ENCODE peak calls at places on chromosome 1, in six cellular contexts. One of them, this sample, is unnamed.

GRCh38 chr1:184576822-184577790 is 177.6 kb downstream of the EDEM3 start:
- DNase-seq in LNCaP clone FGC: no peak
- DNase-seq in OCI-LY7: no peak
- DNase-seq in heart left ventricle: no peak
- DNase-seq in GM23338: no peak
- DNase-seq in aorta: no peak
- DNase-seq in this sample: no peak

GRCh38 chr1:7341145-7341900 is 429.8 kb upstream of the VAMP3 start:
- DNase-seq in LNCaP clone FGC: no peak
- DNase-seq in OCI-LY7: no peak
- DNase-seq in heart left ventricle: peak; percentile 27
- DNase-seq in GM23338: no peak
- DNase-seq in aorta: no peak
- DNase-seq in this sample: no peak

GRCh38 chr1:161177112-161177935 is at the start of gene B4GALT3:
- DNase-seq in LNCaP clone FGC: no peak
- DNase-seq in OCI-LY7: peak; percentile 87
- DNase-seq in heart left ventricle: peak; percentile 93
- DNase-seq in GM23338: peak; percentile 92
- DNase-seq in aorta: peak; percentile 92
- DNase-seq in this sample: peak; percentile 96

GRCh38 chr1:58442114-58442513 is 104.4 kb downstream of the OMA1 start:
- DNase-seq in LNCaP clone FGC: no peak
- DNase-seq in OCI-LY7: no peak
- DNase-seq in heart left ventricle: no peak
- DNase-seq in GM23338: no peak
- DNase-seq in aorta: no peak
- DNase-seq in this sample: no peak

GRCh38 chr1:241228339-241228738 is 128.7 kb downstream of the RGS7 start:
- DNase-seq in LNCaP clone FGC: no peak
- DNase-seq in OCI-LY7: no peak
- DNase-seq in heart left ventricle: no peak
- DNase-seq in GM23338: no peak
- DNase-seq in aorta: no peak
- DNase-seq in this sample: no peak

GRCh38 chr1:6108937-6109636 is 63.4 kb downstream of the KCNAB2 start:
- DNase-seq in LNCaP clone FGC: peak; percentile 8
- DNase-seq in OCI-LY7: peak; percentile 43
- DNase-seq in heart left ventricle: no peak
- DNase-seq in GM23338: peak; percentile 64
- DNase-seq in aorta: peak; percentile 44
- DNase-seq in this sample: peak; percentile 85

GRCh38 chr1:205263580-205264190 is 35.9 kb downstream of the TMCC2 start:
- DNase-seq in LNCaP clone FGC: no peak
- DNase-seq in OCI-LY7: no peak
- DNase-seq in heart left ventricle: no peak
- DNase-seq in GM23338: no peak
- DNase-seq in aorta: no peak
- DNase-seq in this sample: no peak

GRCh38 chr1:39269791-39270342 is 65.4 kb downstream of the MACF1 start:
- DNase-seq in LNCaP clone FGC: no peak
- DNase-seq in OCI-LY7: peak; percentile 93
- DNase-seq in heart left ventricle: no peak
- DNase-seq in GM23338: no peak
- DNase-seq in aorta: no peak
- DNase-seq in this sample: peak; percentile 94

GRCh38 chr1:113937146-113937545 is 8.0 kb downstream of the HIPK1 start:
- DNase-seq in LNCaP clone FGC: no peak
- DNase-seq in OCI-LY7: peak; percentile 52
- DNase-seq in heart left ventricle: no peak
- DNase-seq in GM23338: no peak
- DNase-seq in aorta: no peak
- DNase-seq in this sample: no peak

GRCh38 chr1:95863086-95863485 is 629.1 kb downstream of the RWDD3 start:
- DNase-seq in LNCaP clone FGC: no peak
- DNase-seq in OCI-LY7: no peak
- DNase-seq in heart left ventricle: no peak
- DNase-seq in GM23338: no peak
- DNase-seq in aorta: no peak
- DNase-seq in this sample: no peak

GRCh38 chr1:202991112-202991511 is 16.1 kb upstream of the TMEM183A start:
- DNase-seq in LNCaP clone FGC: no peak
- DNase-seq in OCI-LY7: no peak
- DNase-seq in heart left ventricle: no peak
- DNase-seq in GM23338: no peak
- DNase-seq in aorta: no peak
- DNase-seq in this sample: no peak

GRCh38 chr1:189429610-189430009 is 1048.1 kb downstream of the BRINP3 start:
- DNase-seq in LNCaP clone FGC: peak; percentile 32
- DNase-seq in OCI-LY7: peak; percentile 45
- DNase-seq in heart left ventricle: no peak
- DNase-seq in GM23338: peak; percentile 90
- DNase-seq in aorta: no peak
- DNase-seq in this sample: peak; percentile 72

GRCh38 chr1:92820024-92820423 is 11.8 kb upstream of the RPL5 start:
- DNase-seq in LNCaP clone FGC: no peak
- DNase-seq in OCI-LY7: no peak
- DNase-seq in heart left ventricle: no peak
- DNase-seq in GM23338: peak; percentile 33
- DNase-seq in aorta: no peak
- DNase-seq in this sample: no peak

GRCh38 chr1:204920511-204920910 is 49.8 kb downstream of the NFASC start:
- DNase-seq in LNCaP clone FGC: no peak
- DNase-seq in OCI-LY7: no peak
- DNase-seq in heart left ventricle: no peak
- DNase-seq in GM23338: peak; percentile 57
- DNase-seq in aorta: no peak
- DNase-seq in this sample: no peak

GRCh38 chr1:218392717-218393116 is 47.6 kb downstream of the TGFB2 start:
- DNase-seq in LNCaP clone FGC: no peak
- DNase-seq in OCI-LY7: no peak
- DNase-seq in heart left ventricle: no peak
- DNase-seq in GM23338: no peak
- DNase-seq in aorta: no peak
- DNase-seq in this sample: no peak

GRCh38 chr1:203591626-203592025 is 35.0 kb upstream of the ATP2B4 start:
- DNase-seq in LNCaP clone FGC: no peak
- DNase-seq in OCI-LY7: no peak
- DNase-seq in heart left ventricle: no peak
- DNase-seq in GM23338: no peak
- DNase-seq in aorta: no peak
- DNase-seq in this sample: no peak

GRCh38 chr1:32518976-32519375 is 20.3 kb upstream of the ZBTB8A start:
- DNase-seq in LNCaP clone FGC: no peak
- DNase-seq in OCI-LY7: no peak
- DNase-seq in heart left ventricle: no peak
- DNase-seq in GM23338: no peak
- DNase-seq in aorta: no peak
- DNase-seq in this sample: peak; percentile 25

GRCh38 chr1:14962407-14962806 is 191.1 kb upstream of the TMEM51 start:
- DNase-seq in LNCaP clone FGC: no peak
- DNase-seq in OCI-LY7: no peak
- DNase-seq in heart left ventricle: no peak
- DNase-seq in GM23338: no peak
- DNase-seq in aorta: no peak
- DNase-seq in this sample: no peak

GRCh38 chr1:39485046-39485803 is 6.2 kb upstream of the BMP8A start:
- DNase-seq in LNCaP clone FGC: no peak
- DNase-seq in OCI-LY7: no peak
- DNase-seq in heart left ventricle: peak; percentile 54
- DNase-seq in GM23338: no peak
- DNase-seq in aorta: no peak
- DNase-seq in this sample: no peak

GRCh38 chr1:211236633-211237321 is 22.4 kb upstream of the RCOR3 start:
- DNase-seq in LNCaP clone FGC: no peak
- DNase-seq in OCI-LY7: no peak
- DNase-seq in heart left ventricle: no peak
- DNase-seq in GM23338: no peak
- DNase-seq in aorta: no peak
- DNase-seq in this sample: no peak

GRCh38 chr1:58249371-58249728 is 297.2 kb downstream of the OMA1 start:
- DNase-seq in LNCaP clone FGC: no peak
- DNase-seq in OCI-LY7: no peak
- DNase-seq in heart left ventricle: no peak
- DNase-seq in GM23338: no peak
- DNase-seq in aorta: no peak
- DNase-seq in this sample: no peak

GRCh38 chr1:206770531-206771352 is at the start of gene IL19:
- DNase-seq in LNCaP clone FGC: no peak
- DNase-seq in OCI-LY7: no peak
- DNase-seq in heart left ventricle: no peak
- DNase-seq in GM23338: peak; percentile 5
- DNase-seq in aorta: peak; percentile 55
- DNase-seq in this sample: no peak
- H3K4me3 ChIP-seq in LNCaP clone FGC: no peak within 1 kb of the TSS
- H3K4me3 ChIP-seq in OCI-LY7: no peak within 1 kb of the TSS
- H3K4me3 ChIP-seq in heart left ventricle: peak within 1 kb of the TSS; percentile 7
- H3K4me3 ChIP-seq in GM23338: no peak within 1 kb of the TSS
- H3K4me3 ChIP-seq in aorta: no peak within 1 kb of the TSS
- H3K4me3 ChIP-seq in this sample: no peak within 1 kb of the TSS

DNA sequence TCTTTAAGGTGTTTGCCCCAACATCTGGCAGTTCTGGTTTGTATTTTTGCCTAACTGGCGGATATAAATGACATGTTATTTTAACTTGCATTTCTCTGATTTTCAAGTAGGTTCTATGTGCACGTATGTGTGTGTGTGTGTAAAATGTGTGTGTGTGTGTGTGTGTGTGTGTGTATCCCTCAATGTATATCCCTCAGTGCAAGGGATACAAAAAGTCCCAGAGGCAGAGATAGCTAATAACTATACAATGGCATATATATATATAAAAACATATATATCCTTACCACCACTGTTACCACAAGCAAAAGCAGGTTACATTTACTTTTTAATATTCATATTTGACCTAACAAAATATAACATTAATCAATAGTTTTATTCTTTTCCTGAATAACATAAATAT is 95.0 kb upstream of the NR5A2 start:
- DNase-seq in LNCaP clone FGC: no peak
- DNase-seq in OCI-LY7: no peak
- DNase-seq in heart left ventricle: no peak
- DNase-seq in GM23338: no peak
- DNase-seq in aorta: no peak
- DNase-seq in this sample: no peak
- H3K4me3 ChIP-seq in LNCaP clone FGC: no peak overlapping the region
- H3K4me3 ChIP-seq in OCI-LY7: no peak overlapping the region
- H3K4me3 ChIP-seq in heart left ventricle: no peak overlapping the region
- H3K4me3 ChIP-seq in GM23338: no peak overlapping the region
- H3K4me3 ChIP-seq in aorta: no peak overlapping the region
- H3K4me3 ChIP-seq in this sample: peak overlapping the region; percentile 40

GRCh38 chr1:48206371-48206770 is 16.1 kb upstream of the SLC5A9 start:
- DNase-seq in LNCaP clone FGC: no peak
- DNase-seq in OCI-LY7: no peak
- DNase-seq in heart left ventricle: no peak
- DNase-seq in GM23338: no peak
- DNase-seq in aorta: no peak
- DNase-seq in this sample: no peak

GRCh38 chr1:48208251-48208650 is 14.3 kb upstream of the SLC5A9 start:
- DNase-seq in LNCaP clone FGC: no peak
- DNase-seq in OCI-LY7: no peak
- DNase-seq in heart left ventricle: no peak
- DNase-seq in GM23338: peak; percentile 84
- DNase-seq in aorta: no peak
- DNase-seq in this sample: no peak

GRCh38 chr1:48207131-48207530 is 15.4 kb upstream of the SLC5A9 start:
- DNase-seq in LNCaP clone FGC: no peak
- DNase-seq in OCI-LY7: no peak
- DNase-seq in heart left ventricle: no peak
- DNase-seq in GM23338: no peak
- DNase-seq in aorta: no peak
- DNase-seq in this sample: no peak

GRCh38 chr1:48207536-48208075 is 14.9 kb upstream of the SLC5A9 start:
- DNase-seq in LNCaP clone FGC: no peak
- DNase-seq in OCI-LY7: no peak
- DNase-seq in heart left ventricle: no peak
- DNase-seq in GM23338: no peak
- DNase-seq in aorta: no peak
- DNase-seq in this sample: no peak

GRCh38 chr1:48208652-48209051 is 13.9 kb upstream of the SLC5A9 start:
- DNase-seq in LNCaP clone FGC: no peak
- DNase-seq in OCI-LY7: no peak
- DNase-seq in heart left ventricle: no peak
- DNase-seq in GM23338: no peak
- DNase-seq in aorta: no peak
- DNase-seq in this sample: no peak
- H3K4me3 ChIP-seq in LNCaP clone FGC: no peak overlapping the region
- H3K4me3 ChIP-seq in OCI-LY7: no peak overlapping the region
- H3K4me3 ChIP-seq in heart left ventricle: no peak overlapping the region
- H3K4me3 ChIP-seq in GM23338: no peak overlapping the region
- H3K4me3 ChIP-seq in aorta: no peak overlapping the region
- H3K4me3 ChIP-seq in this sample: no peak overlapping the region

GRCh38 chr1:155005076-155005971 is 2.7 kb downstream of the ZBTB7B start:
- DNase-seq in LNCaP clone FGC: peak; percentile 93
- DNase-seq in OCI-LY7: peak; percentile 57
- DNase-seq in heart left ventricle: peak; percentile 78
- DNase-seq in GM23338: no peak
- DNase-seq in aorta: peak; percentile 80
- DNase-seq in this sample: peak; percentile 69

GRCh38 chr1:155006601-155007101 is 4.0 kb downstream of the ZBTB7B start:
- DNase-seq in LNCaP clone FGC: no peak
- DNase-seq in OCI-LY7: peak; percentile 71
- DNase-seq in heart left ventricle: no peak
- DNase-seq in GM23338: peak; percentile 65
- DNase-seq in aorta: no peak
- DNase-seq in this sample: peak; percentile 78

GRCh38 chr1:155009221-155009711 is 6.7 kb downstream of the ZBTB7B start:
- DNase-seq in LNCaP clone FGC: no peak
- DNase-seq in OCI-LY7: no peak
- DNase-seq in heart left ventricle: no peak
- DNase-seq in GM23338: no peak
- DNase-seq in aorta: no peak
- DNase-seq in this sample: peak; percentile 36

GRCh38 chr1:155008015-155008941 is 5.7 kb downstream of the ZBTB7B start:
- DNase-seq in LNCaP clone FGC: no peak
- DNase-seq in OCI-LY7: no peak
- DNase-seq in heart left ventricle: no peak
- DNase-seq in GM23338: peak; percentile 56
- DNase-seq in aorta: no peak
- DNase-seq in this sample: peak; percentile 42

DNA sequence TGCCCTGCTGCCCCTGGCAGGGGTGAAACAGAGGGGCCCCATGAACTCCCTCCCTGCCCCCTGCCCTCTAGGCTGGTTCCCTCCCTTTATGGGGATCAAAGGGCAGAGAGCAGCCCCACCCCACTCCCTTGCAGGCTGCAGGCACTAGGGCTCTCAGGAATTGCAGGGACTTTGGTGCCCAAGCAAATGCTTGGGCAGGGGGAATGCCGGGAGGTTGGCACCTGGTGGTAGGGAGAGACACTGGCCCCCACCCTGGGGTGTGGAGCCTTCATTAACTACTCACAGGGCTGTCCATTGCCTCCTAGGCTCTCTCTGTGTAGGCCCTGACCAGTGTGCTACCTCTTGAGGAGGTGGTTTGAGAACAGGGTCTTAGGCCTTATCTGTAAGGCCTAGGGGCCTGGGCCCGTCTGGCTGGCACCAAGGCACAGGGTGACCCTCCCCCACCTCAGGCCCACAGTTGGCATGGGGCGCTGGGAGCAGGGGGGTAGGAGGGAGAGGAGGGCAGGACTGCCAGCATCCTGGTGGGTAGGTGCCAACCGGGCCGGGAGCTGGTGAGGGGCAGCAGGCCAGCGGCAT is 4.7 kb downstream of the ZBTB7B start:
- DNase-seq in LNCaP clone FGC: no peak
- DNase-seq in OCI-LY7: no peak
- DNase-seq in heart left ventricle: peak; percentile 76
- DNase-seq in GM23338: no peak
- DNase-seq in aorta: no peak
- DNase-seq in this sample: peak; percentile 37
- H3K4me3 ChIP-seq in LNCaP clone FGC: peak overlapping the region; percentile 67
- H3K4me3 ChIP-seq in OCI-LY7: no peak overlapping the region
- H3K4me3 ChIP-seq in heart left ventricle: peak overlapping the region; percentile 32
- H3K4me3 ChIP-seq in GM23338: no peak overlapping the region
- H3K4me3 ChIP-seq in aorta: no peak overlapping the region
- H3K4me3 ChIP-seq in this sample: no peak overlapping the region

This sample was measured in Karpas-422.